ENCODE peak calls at places on chromosomes 1 and 21, in eight cellular contexts. O, J, K, F, Z, P, E and B are unnamed samples.
A peak's percentile ranks its signal among the peaks of the same experiment; 100 is the strongest.

GRCh38 chr21:44897326-44898010 is 23.2 kb downstream of the ITGB2 start:
- DNase-seq in E (no peak), F (no peak), Z (no peak), J (no peak), K (no peak), O (no peak), P (no peak), B (no peak)

GRCh38 chr1:46396429-46397398 is 2.6 kb downstream of the FAAH start:
- DNase-seq in O (no peak), Z (peak; percentile 24), F (peak; percentile 18), E (no peak), J (no peak), P (no peak), K (no peak), B (no peak)

GRCh38 chr1:247386217-247386616 is 29.8 kb upstream of the NLRP3 start:
- DNase-seq in E (no peak), P (no peak), J (no peak), F (no peak), O (peak; percentile 36), Z (no peak), K (no peak), B (no peak)

GRCh38 chr1:110612060-110612745 is 6.0 kb upstream of the KCNA2 start:
- DNase-seq in F (no peak), K (no peak), E (no peak), Z (no peak), J (no peak), O (no peak), P (no peak), B (no peak)

GRCh38 chr1:112744019-112744578 is 29.0 kb upstream of the PPM1J start:
- DNase-seq in K (no peak), Z (peak; percentile 53), E (no peak), F (peak; percentile 30), O (no peak), J (peak; percentile 25), P (no peak), B (no peak)

GRCh38 chr1:9890224-9890731 is 19.8 kb downstream of the CTNNBIP1 start:
- DNase-seq in Z (peak; percentile 79), K (no peak), P (peak; percentile 95), E (no peak), F (peak; percentile 62), J (peak; percentile 63), O (no peak), B (no peak)

GRCh38 chr1:62841587-62842169 is 57.7 kb downstream of the ATG4C start:
- DNase-seq in O (peak; percentile 41), K (no peak), Z (peak; percentile 80), P (peak; percentile 55), J (peak; percentile 70), F (no peak), E (no peak), B (no peak)

GRCh38 chr1:17121881-17122280 is 2.6 kb upstream of the PADI2 start:
- DNase-seq in J (no peak), F (no peak), K (no peak), O (no peak), Z (peak; percentile 9), P (no peak), E (no peak), B (no peak)

GRCh38 chr1:226609836-226610455 is 61.4 kb downstream of the STUM start:
- DNase-seq in J (no peak), O (no peak), Z (peak; percentile 61), P (no peak), K (no peak), F (no peak), E (no peak), B (no peak)

GRCh38 chr1:26094076-26094669 is 17.5 kb upstream of the PDIK1L start:
- DNase-seq in K (no peak), J (no peak), O (no peak), E (no peak), F (no peak), P (no peak), Z (peak; percentile 74), B (peak; percentile 17)

GRCh38 chr1:204171751-204172178 is 5.6 kb upstream of the REN start:
- DNase-seq in E (no peak), O (no peak), F (no peak), P (peak; percentile 98), J (peak; percentile 73), K (no peak), Z (peak; percentile 26), B (no peak)

GRCh38 chr1:61083014-61083798 is 845 bp downstream of the NFIA start:
- DNase-seq in E (no peak), O (no peak), J (peak; percentile 30), P (no peak), F (peak; percentile 42), Z (peak; percentile 19), K (no peak), B (peak; percentile 23)

GRCh38 chr1:220680085-220680687 is 10.0 kb upstream of the C1orf115 start:
- DNase-seq in F (peak; percentile 37), O (peak; percentile 63), K (no peak), J (peak; percentile 70), P (peak; percentile 80), Z (peak; percentile 62), E (no peak), B (no peak)

GRCh38 chr1:50080904-50081586 is 27.7 kb upstream of the ELAVL4 start:
- DNase-seq in F (peak; percentile 29), P (no peak), O (no peak), E (no peak), K (no peak), J (no peak), Z (no peak), B (no peak)

DNA sequence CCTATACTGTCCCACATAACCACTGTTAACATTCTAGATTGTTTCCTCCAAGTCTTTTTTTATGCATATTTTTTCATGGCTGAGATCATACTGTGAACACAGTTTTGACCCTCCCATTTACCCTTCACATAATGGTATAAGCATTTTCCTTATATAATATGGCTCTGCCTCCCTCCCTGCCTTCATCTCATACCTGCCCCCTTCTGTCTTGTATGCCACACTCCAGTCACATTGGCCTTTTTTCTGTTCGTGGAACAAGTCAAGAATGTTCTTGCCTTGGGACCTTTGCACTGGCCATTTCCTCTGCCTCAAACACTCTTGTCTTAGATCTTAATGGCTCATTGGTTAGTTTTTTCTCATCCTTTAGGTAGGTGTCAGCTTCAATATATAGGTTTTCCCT is 24.3 kb upstream of the ELAVL4 start:
- DNase-seq in P (no peak), K (no peak), Z (no peak), F (no peak), J (no peak), E (no peak), O (no peak), B (no peak)
- TF ChIP-seq CTCF in P (no peak), K (no peak), Z (no peak), F (no peak), J (no peak), E (no peak), O (no peak), B (no peak)

DNA sequence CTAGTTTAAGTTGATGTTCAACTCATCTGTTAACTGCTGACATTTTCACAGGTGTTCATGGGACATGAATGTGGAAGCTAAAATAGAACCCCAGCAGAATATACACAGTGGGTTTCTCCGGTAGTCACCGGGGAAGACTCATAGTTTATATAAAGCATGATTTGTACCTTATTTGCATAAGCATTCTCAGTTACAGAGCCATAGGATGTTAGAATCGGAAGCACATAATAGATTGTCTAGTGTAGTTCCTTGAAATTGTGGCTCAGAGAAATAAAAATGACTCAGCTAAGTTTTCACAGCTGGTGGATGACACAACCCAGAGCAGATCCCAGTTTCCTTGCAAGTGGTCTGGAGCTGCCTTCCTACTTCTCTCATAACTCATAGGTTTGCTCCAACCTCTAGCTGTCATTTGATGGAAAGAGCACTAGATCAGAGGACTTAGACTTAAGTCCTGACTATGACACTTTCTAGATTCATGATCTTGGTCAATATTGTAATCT is 107.1 kb downstream of the UCHL5 start:
- DNase-seq in Z (peak; percentile 81), P (peak; percentile 37), F (no peak), E (no peak), K (no peak), J (peak; percentile 96), O (peak; percentile 18), B (no peak)
- TF ChIP-seq CTCF in Z (no peak), P (no peak), F (no peak), E (no peak), K (no peak), J (no peak), O (no peak), B (no peak)

GRCh38 chr1:215028954-215029353 is 53.6 kb upstream of the KCNK2 start:
- DNase-seq in J (no peak), K (no peak), P (no peak), E (no peak), Z (no peak), F (no peak), O (no peak), B (no peak)
- TF ChIP-seq CTCF in J (no peak), K (no peak), P (no peak), E (peak; percentile 20), Z (no peak), F (no peak), O (no peak), B (no peak)

DNA sequence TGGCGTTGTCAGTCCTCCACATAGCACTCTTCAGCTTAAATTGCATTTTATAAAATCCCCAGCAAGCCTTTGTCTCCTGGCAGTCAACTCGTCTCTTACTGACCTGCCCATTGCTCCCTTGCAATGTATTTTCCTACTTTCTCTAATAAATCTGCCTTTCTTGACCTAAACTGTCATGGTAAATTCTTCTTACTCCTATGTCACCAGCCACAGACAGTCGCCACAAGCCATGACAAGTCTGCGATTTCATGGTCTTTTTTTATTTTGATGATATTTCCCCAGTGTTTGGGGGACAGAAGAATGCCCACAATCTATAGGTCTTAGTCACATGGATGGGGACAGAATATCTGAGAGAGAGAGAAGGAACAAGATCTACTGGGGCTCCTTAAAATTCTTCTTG is 8.4 kb downstream of the IFNAR2 start:
- DNase-seq in P (no peak), F (no peak), K (no peak), J (no peak), E (no peak), Z (no peak), O (no peak), B (no peak)
- TF ChIP-seq CTCF in P (no peak), F (no peak), K (no peak), J (no peak), E (no peak), Z (no peak), O (no peak), B (no peak)